ENCODE peak calls at places on chromosomes 1 and 21, in six cellular contexts. Z is K562, N is GM12878, X is SK-N-SH, T is HCT116, F is HepG2. L is an unnamed sample.

GRCh38 chr1:11407301-11407994 is 71.5 kb upstream of the DISP3 start:
- DNase-seq in Z (no peak), T (no peak), N (peak; percentile 19), F (no peak), X (no peak), L (no peak)

GRCh38 chr1:168481586-168481985 is 62.2 kb downstream of the XCL2 start:
- DNase-seq in F (no peak), X (no peak), N (no peak), Z (no peak), T (no peak), L (no peak)

GRCh38 chr1:159838715-159839114 is 12.0 kb downstream of the SLAMF8 start:
- DNase-seq in F (no peak), T (no peak), X (no peak), N (peak; percentile 31), Z (peak; percentile 26), L (no peak)

GRCh38 chr1:75203415-75204277 is 69.5 kb downstream of the LHX8 start:
- DNase-seq in X (peak; percentile 33), T (peak; percentile 54), N (peak; percentile 4), Z (peak; percentile 41), F (peak; percentile 40), L (peak; percentile 62)

GRCh38 chr1:218351617-218352438 is 6.7 kb downstream of the TGFB2 start:
- DNase-seq in Z (peak; percentile 33), X (peak; percentile 52), F (no peak), T (no peak), N (no peak), L (no peak)

GRCh38 chr1:27496604-27497155 is 6.7 kb upstream of the WASF2 start:
- DNase-seq in T (no peak), F (no peak), Z (no peak), N (no peak), X (no peak), L (no peak)

GRCh38 chr1:156705321-156705917 is at the start of gene CRABP2:
- DNase-seq in N (no peak), F (no peak), X (peak; percentile 73), T (no peak), Z (no peak), L (no peak)

GRCh38 chr1:207806531-207807394 is 54.9 kb downstream of the CD46 start:
- DNase-seq in N (no peak), T (no peak), F (no peak), Z (no peak), X (no peak), L (no peak)

GRCh38 chr21:45357436-45358260 is 47.3 kb upstream of the COL18A1 start:
- DNase-seq in X (no peak), N (no peak), Z (no peak), F (no peak), T (no peak), L (no peak)

GRCh38 chr1:221712776-221713431 is 29.0 kb downstream of the DUSP10 start:
- DNase-seq in Z (no peak), T (no peak), X (no peak), N (peak; percentile 72), F (no peak), L (no peak)

GRCh38 chr1:36722871-36723270 is 240.2 kb upstream of the CSF3R start:
- DNase-seq in Z (no peak), T (no peak), X (no peak), N (no peak), F (no peak), L (no peak)

GRCh38 chr1:25996966-25997758 is 701 bp downstream of the PAFAH2 start:
- DNase-seq in X (peak; percentile 63), Z (peak; percentile 38), F (peak; percentile 81), T (no peak), N (peak; percentile 15), L (no peak)

GRCh38 chr1:91751281-91751680 is 134.7 kb downstream of the TGFBR3 start:
- DNase-seq in X (no peak), T (no peak), Z (no peak), F (no peak), N (no peak), L (no peak)

GRCh38 chr1:16393255-16394177 is 26.5 kb downstream of the SZRD1 start:
- DNase-seq in N (no peak), Z (no peak), F (no peak), T (no peak), X (no peak), L (no peak)

GRCh38 chr1:165851034-165851658 is 23.7 kb downstream of the UCK2 start:
- DNase-seq in N (no peak), Z (no peak), X (no peak), F (no peak), T (no peak), L (no peak)

GRCh38 chr1:106055900-106056299 is 1000.6 kb upstream of the PRMT6 start:
- DNase-seq in T (no peak), F (no peak), Z (no peak), X (no peak), N (no peak), L (no peak)

GRCh38 chr1:6509603-6510291 is 18.3 kb upstream of the PLEKHG5 start:
- DNase-seq in Z (no peak), X (peak; percentile 76), F (no peak), N (no peak), T (no peak), L (no peak)

GRCh38 chr1:2271841-2272655 is 43.9 kb downstream of the SKI start:
- DNase-seq in X (no peak), Z (peak; percentile 55), T (no peak), N (no peak), F (no peak), L (no peak)

GRCh38 chr1:202243006-202243405 is 49.4 kb downstream of the LGR6 start:
- DNase-seq in T (no peak), F (no peak), X (no peak), N (no peak), Z (no peak), L (no peak)

GRCh38 chr1:116571215-116571919 is 541 bp upstream of the CD58 start:
- DNase-seq in F (no peak), Z (peak; percentile 40), N (no peak), X (peak; percentile 49), T (no peak), L (no peak)

GRCh38 chr1:109788695-109789521 is 25.2 kb upstream of the EPS8L3 start:
- DNase-seq in N (no peak), Z (peak; percentile 79), X (peak; percentile 66), F (peak; percentile 44), T (peak; percentile 21), L (no peak)
- H3K4me1 ChIP-seq in N (peaks cover 11% of the 10 kb centered on the region), Z (peaks cover 56% of the 10 kb centered on the region), X (peaks cover 33% of the 10 kb centered on the region), F (peaks cover 69% of the 10 kb centered on the region), T (peaks cover 80% of the 10 kb centered on the region), L (peaks cover 88% of the 10 kb centered on the region)

GRCh38 chr1:31410871-31411270 is 2.1 kb upstream of the SERINC2 start:
- DNase-seq in X (no peak), N (no peak), T (no peak), F (no peak), Z (no peak), L (no peak)
- TF ChIP-seq SIN3A in X (no peak), N (no peak), T (no peak), F (no peak), Z (no peak), L (no peak)

GRCh38 chr1:8015809-8016165 is 10.3 kb downstream of the ERRFI1 start:
- DNase-seq in T (no peak), N (no peak), F (no peak), X (no peak), Z (no peak), L (no peak)

GRCh38 chr1:8014381-8014988 is 11.6 kb downstream of the ERRFI1 start:
- DNase-seq in N (no peak), Z (no peak), F (no peak), X (no peak), T (no peak), L (no peak)

GRCh38 chr1:8015036-8015808 is 10.9 kb downstream of the ERRFI1 start:
- DNase-seq in N (peak; percentile 26), T (no peak), Z (peak; percentile 65), X (peak; percentile 62), F (peak; percentile 66), L (no peak)

GRCh38 chr1:8017495-8018310 is 8.4 kb downstream of the ERRFI1 start:
- DNase-seq in N (no peak), F (peak; percentile 85), Z (no peak), T (no peak), X (no peak), L (no peak)

GRCh38 chr1:8016244-8017241 is 9.6 kb downstream of the ERRFI1 start:
- DNase-seq in T (no peak), X (no peak), Z (peak; percentile 25), F (no peak), N (no peak), L (no peak)
- TF ChIP-seq CTCF in T (no peak), X (peak; percentile 42), Z (peak; percentile 51), F (no peak), N (peak; percentile 28), L (peak; percentile 29)

GRCh38 chr21:38814126-38815059 is 8.7 kb downstream of the ETS2 start:
- DNase-seq in X (no peak), T (no peak), N (no peak), F (no peak), Z (no peak), L (no peak)

GRCh38 chr21:38817371-38818335 is 11.9 kb downstream of the ETS2 start:
- DNase-seq in F (no peak), N (no peak), X (no peak), Z (no peak), T (no peak), L (no peak)

GRCh38 chr21:38818336-38818723 is 12.6 kb downstream of the ETS2 start:
- DNase-seq in Z (no peak), T (no peak), N (no peak), X (no peak), F (no peak), L (no peak)

GRCh38 chr21:38815060-38815405 is 9.3 kb downstream of the ETS2 start:
- DNase-seq in Z (no peak), X (no peak), N (no peak), T (no peak), F (no peak), L (no peak)

GRCh38 chr21:38816400-38816973 is 10.8 kb downstream of the ETS2 start:
- DNase-seq in Z (no peak), F (no peak), T (no peak), N (no peak), X (no peak), L (no peak)
- H3K4me1 ChIP-seq in Z (no peaks in the 10 kb centered on the region), F (peaks cover 63% of the 10 kb centered on the region), T (peaks cover 37% of the 10 kb centered on the region), N (no peaks in the 10 kb centered on the region), X (peaks cover 4% of the 10 kb centered on the region), L (peaks cover 87% of the 10 kb centered on the region)

GRCh38 chr1:205354259-205354904 is 2.3 kb downstream of the KLHDC8A start:
- DNase-seq in X (peak; percentile 56), Z (peak; percentile 50), N (peak; percentile 9), F (peak; percentile 29), T (peak; percentile 54), L (peak; percentile 43)
- TF ChIP-seq SIN3A in X (no peak), Z (no peak), N (no peak), F (no peak), T (no peak), L (no peak)

DNA sequence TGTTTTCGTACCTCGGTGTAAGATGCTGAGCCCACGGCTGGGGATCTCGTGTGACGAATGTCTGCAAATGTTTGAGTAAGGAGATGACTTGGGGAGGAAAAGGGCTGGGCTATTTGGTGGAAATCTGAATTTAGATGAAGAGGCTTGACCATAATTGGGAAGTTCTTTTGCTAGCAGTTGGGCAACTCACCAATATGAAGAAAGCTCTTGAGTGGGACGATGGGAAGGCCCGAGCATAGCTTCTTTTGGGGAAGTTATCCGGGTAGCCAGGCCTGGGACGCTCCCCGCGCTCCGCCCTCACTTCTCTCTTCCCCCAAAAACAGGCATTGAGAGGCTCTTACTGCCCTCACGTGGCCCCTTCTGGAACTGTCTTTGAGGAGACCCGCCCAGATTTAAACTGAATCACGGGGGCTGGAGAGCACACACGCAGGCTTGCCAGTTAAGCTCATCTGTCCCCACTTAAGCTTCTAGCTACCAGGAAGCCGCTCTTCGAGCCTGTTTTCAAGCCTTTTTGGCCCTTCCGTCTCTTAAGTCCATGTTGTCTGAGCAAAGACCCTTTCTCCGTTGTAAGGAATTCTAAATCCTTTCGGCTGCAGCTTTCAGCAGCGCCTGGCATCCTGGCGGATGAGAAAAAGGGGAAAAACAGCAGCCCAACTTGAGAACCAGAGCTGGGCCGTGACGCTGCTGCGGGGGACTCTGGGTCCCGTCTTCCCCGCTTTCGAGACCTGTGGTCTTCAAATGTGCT is 93.1 kb downstream of the NID1 start:
- DNase-seq in Z (peak; percentile 81), N (peak; percentile 84), T (peak; percentile 68), X (peak; percentile 85), F (peak; percentile 84), L (peak; percentile 90)
- TF ChIP-seq CTCF in Z (peak; percentile 92), N (peak; percentile 87), T (peak; percentile 84), X (peak; percentile 88), F (peak; percentile 94), L (peak; percentile 90)